ENCODE peak calls at places on chromosomes 16 and 17, in four cellular contexts. B is GM23338, Y is activated B cell treated with CpG ODN at 0.5 μM for 24 hours, S is tibial nerve. J is an unnamed sample.

GRCh38 chr17:30318190-30318589 is 15.7 kb downstream of the TMIGD1 start:
- DNase-seq in B (no peak), S (no peak), Y (no peak), J (no peak)

GRCh38 chr17:49715717-49716279 is 8.0 kb upstream of the SLC35B1 start:
- DNase-seq in S (no peak), B (no peak), Y (no peak), J (no peak)

GRCh38 chr16:24838554-24839266 is 7.1 kb upstream of the SLC5A11 start:
- DNase-seq in S (peak), B (no peak), Y (no peak), J (no peak)

GRCh38 chr17:77387891-77388290 is 247.1 kb downstream of the SEC14L1 start:
- DNase-seq in B (no peak), Y (no peak), S (no peak), J (no peak)

GRCh38 chr16:72884037-72884436 is 163.9 kb downstream of the ZFHX3 start:
- DNase-seq in B (no peak), Y (no peak), S (no peak), J (no peak)

GRCh38 chr17:42682400-42683384 is at the start of gene CNTNAP1:
- DNase-seq in Y (no peak), B (peak), S (no peak), J (no peak)

GRCh38 chr16:54430491-54431030 is 144.0 kb upstream of the IRX3 start:
- DNase-seq in Y (no peak), B (no peak), S (no peak), J (no peak)

GRCh38 chr17:8791910-8792270 is 7.3 kb downstream of the MFSD6L start:
- DNase-seq in Y (no peak), S (no peak), B (no peak), J (peak)

GRCh38 chr16:3152022-3152272 is 17.1 kb downstream of the ZNF213 start:
- DNase-seq in S (no peak), B (no peak), Y (no peak), J (no peak)

GRCh38 chr16:69756705-69757104 is 2.0 kb upstream of the NOB1 start:
- DNase-seq in B (no peak), S (no peak), Y (no peak), J (no peak)

GRCh38 chr16:69754143-69754468 is 620 bp downstream of the NOB1 start:
- DNase-seq in B (no peak), S (no peak), Y (no peak), J (no peak)

GRCh38 chr16:69748694-69749345 is 5.9 kb downstream of the NOB1 start:
- DNase-seq in B (no peak), Y (no peak), S (no peak), J (no peak)

DNA sequence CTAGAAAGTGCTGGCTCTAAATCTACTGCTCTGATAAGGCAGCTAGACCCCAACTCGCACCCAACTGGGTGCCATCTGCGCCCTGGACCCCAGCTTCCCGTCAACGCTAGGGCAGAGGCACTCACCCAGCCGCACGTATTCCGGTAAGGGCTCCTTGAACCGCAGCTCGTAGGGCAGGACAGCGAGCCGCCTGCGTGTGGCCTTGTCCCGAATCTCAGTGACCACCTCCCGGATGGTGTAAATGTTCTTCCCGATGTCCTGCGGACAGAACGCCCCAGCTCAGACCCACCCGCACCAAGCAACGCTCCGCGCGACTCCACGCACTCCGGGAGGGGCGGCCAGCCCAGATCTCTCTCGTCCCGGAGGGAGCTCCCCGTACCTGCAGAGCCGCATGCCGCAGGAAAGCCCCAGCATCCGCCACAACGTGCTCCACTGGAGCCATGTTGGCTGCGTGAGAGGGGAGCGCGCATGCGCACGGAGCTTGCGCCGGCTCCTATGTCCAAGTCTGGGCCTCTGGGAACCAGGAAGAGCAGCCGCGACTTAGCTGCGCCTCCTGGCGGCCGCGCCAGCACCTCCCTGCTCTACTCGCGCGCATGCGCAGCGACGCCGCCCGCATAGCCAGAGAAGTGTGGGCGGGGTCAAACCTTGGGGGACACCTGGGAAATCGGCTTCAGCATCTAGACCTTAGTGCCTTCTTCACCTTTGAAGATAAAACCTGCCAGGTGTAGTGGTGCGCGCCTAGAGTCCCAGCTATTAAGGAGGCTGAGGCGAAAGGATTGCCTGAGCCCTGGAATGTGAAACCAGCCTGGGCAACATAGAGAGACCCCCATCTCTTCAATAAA is at the start of gene NOB1:
- DNase-seq in Y (peak), S (peak), B (peak), J (peak)
- TF ChIP-seq CTCF in Y (peak), S (peak), B (peak), J (peak)

GRCh38 chr17:69857412-69857835 is 217.6 kb upstream of the KCNJ16 start:
- DNase-seq in B (no peak), S (no peak), Y (no peak), J (no peak)
- TF ChIP-seq CTCF in B (no peak), S (no peak), Y (no peak), J (no peak)

GRCh38 chr16:30980068-30980371 is 5.0 kb upstream of the HSD3B7 start:
- DNase-seq in Y (no peak), S (no peak), B (no peak), J (no peak)

GRCh38 chr16:30979170-30980067 is 5.6 kb upstream of the HSD3B7 start:
- DNase-seq in B (peak), Y (no peak), S (no peak), J (no peak)

GRCh38 chr16:30980434-30980833 is 4.6 kb upstream of the HSD3B7 start:
- DNase-seq in Y (no peak), B (no peak), S (no peak), J (no peak)

GRCh38 chr16:30976486-30976885 is 8.5 kb upstream of the HSD3B7 start:
- DNase-seq in Y (no peak), B (no peak), S (no peak), J (no peak)

DNA sequence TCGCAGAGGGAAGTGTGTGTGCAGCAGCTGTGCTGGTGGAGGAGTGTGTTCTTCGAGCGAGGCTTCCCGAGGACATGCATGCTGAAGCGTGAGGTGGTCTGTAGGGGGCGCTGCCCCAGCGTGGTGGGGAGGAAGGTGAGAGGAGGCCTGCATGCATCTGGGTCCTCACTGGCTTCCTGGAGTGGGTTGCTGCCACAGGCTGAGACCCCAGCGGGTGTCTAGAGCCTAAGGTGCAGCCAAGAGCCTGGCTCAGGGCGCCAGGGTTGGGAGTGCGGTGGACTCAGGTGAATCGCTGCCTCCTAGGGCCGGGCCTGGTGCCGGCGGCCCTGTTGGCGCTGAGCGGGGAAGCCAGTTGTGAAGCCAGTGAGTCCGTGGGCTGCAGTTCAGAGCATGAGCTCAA is 7.5 kb upstream of the HSD3B7 start:
- DNase-seq in B (peak), S (no peak), Y (no peak), J (no peak)
- TF ChIP-seq CTCF in B (peak), S (no peak), Y (no peak), J (peak)

DNA sequence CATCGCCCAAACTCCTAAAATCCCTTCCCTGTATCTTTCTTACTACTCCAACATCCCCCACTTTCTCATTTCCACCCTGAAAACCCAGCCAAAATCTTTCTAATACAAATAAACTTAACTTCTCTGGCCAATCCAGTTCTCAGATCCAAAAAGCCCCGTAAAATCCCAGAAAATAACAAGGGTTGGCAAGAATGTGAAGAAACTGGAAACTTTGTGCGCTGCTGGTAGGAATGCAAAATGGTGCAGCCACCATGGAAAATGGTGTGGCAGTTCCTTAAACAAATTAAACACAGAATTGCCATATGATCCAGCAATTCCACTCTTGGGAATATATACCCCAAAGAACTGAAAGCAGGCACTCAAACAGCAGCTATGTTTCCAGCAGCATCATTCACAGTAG is 24.1 kb downstream of the LRRC75A start:
- DNase-seq in S (no peak), Y (no peak), B (no peak), J (no peak)
- TF ChIP-seq CTCF in S (no peak), Y (no peak), B (no peak), J (no peak)

DNA sequence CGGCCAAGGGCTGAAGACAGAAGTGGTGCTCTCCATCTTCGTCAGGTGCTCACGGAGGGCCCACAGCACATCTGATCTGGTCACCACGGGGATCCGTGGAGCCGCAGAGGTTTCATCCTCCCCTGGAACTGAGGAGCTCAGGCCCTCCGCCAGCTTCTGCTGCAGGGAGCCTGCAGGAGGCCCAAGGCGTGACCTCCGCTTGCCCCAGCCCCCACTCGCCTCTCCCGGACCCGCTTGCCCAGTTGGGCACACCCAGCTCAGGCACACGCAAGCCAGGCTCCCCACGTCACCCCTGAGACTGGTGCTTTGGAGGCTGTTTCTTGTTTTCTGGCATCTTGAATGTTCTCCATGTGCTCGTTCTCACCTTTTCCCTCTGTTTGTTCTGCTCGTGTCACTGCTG is 39.4 kb upstream of the CHMP6 start:
- DNase-seq in Y (no peak), B (no peak), S (no peak), J (no peak)
- TF ChIP-seq CTCF in Y (no peak), B (no peak), S (no peak), J (no peak)